ENCODE peak calls at places on chromosomes 12 and 14, in six cellular contexts. Y is ureter; X is activated T-helper 1 cell treated with anti-CD3 and anti-CD28 coated beads, Interleukin-12 subunit alpha, Interleukin-12 subunit beta, Interleukin-2, Interleukin-4 antibody, amounts not matched to agents 30 ng/mL and 10 ng/mL and 1 ng/mL, durations not matched to agents 14 hours and 24 hours and 36 hours; R is cerebellum; A is stimulated activated CD4-positive, alpha-beta T cell treated with anti-CD3 and anti-CD28 coated beads, Interleukin-1b, Interleukin-23, amount 100 ng/mL, for 48 hours; I is LHCN-M2. Z is an unnamed sample.

GRCh38 chr12:49944718-49945117 is 5.8 kb upstream of the AQP2 start:
- DNase-seq in Y (no peak), I (no peak), R (no peak), A (no peak), X (no peak), Z (no peak)

GRCh38 chr12:91326043-91327027 is 143.7 kb upstream of the DCN start:
- DNase-seq in I (peak), R (peak), A (peak), Y (peak), X (peak), Z (no peak)

GRCh38 chr14:62117010-62117717 is 354.9 kb downstream of the SNAPC1 start:
- DNase-seq in R (peak), I (peak), X (peak), A (peak), Y (peak), Z (peak)

GRCh38 chr14:32606297-32606696 is 277.2 kb downstream of the AKAP6 start:
- DNase-seq in A (no peak), R (no peak), Y (no peak), X (no peak), I (no peak), Z (no peak)

GRCh38 chr14:73272393-73272792 is 35.1 kb downstream of the PAPLN start:
- DNase-seq in A (no peak), X (no peak), Y (no peak), I (no peak), R (no peak), Z (no peak)

GRCh38 chr12:122874081-122874480 is 21.8 kb downstream of the VPS37B start:
- DNase-seq in R (no peak), A (peak), Y (no peak), I (no peak), X (no peak), Z (no peak)

GRCh38 chr12:2409656-2410265 is 357.0 kb downstream of the CACNA1C start:
- DNase-seq in R (peak), Y (no peak), A (no peak), I (no peak), X (no peak), Z (no peak)

GRCh38 chr12:74431821-74432220 is 105.8 kb upstream of the ATXN7L3B start:
- DNase-seq in R (no peak), I (no peak), A (no peak), Y (no peak), X (no peak), Z (no peak)

GRCh38 chr12:122983789-122984515 is 3.5 kb downstream of the ARL6IP4 start:
- DNase-seq in X (no peak), R (no peak), I (no peak), A (no peak), Y (no peak), Z (no peak)

GRCh38 chr14:38951451-38951850 is 151.6 kb downstream of the SEC23A start:
- DNase-seq in A (no peak), R (no peak), Y (no peak), X (no peak), I (peak), Z (no peak)

GRCh38 chr14:54498095-54498531 is 9.3 kb upstream of the GMFB start:
- DNase-seq in X (no peak), Y (no peak), R (no peak), A (no peak), I (no peak), Z (no peak)

GRCh38 chr14:75980856-75981255 is 939 bp downstream of the TGFB3 start:
- DNase-seq in I (no peak), R (no peak), A (no peak), X (no peak), Y (no peak), Z (no peak)

GRCh38 chr14:103298620-103299019 is 35.4 kb upstream of the EIF5 start:
- DNase-seq in X (no peak), Y (no peak), I (no peak), A (no peak), R (no peak), Z (no peak)

GRCh38 chr12:65656904-65657351 is 167.4 kb upstream of the HMGA2 start:
- DNase-seq in X (no peak), R (no peak), Y (no peak), I (peak), A (peak), Z (no peak)

GRCh38 chr12:111636209-111636928 is 37.3 kb upstream of the ATXN2 start:
- DNase-seq in I (peak), Y (peak), X (no peak), A (no peak), R (peak), Z (peak)